ENCODE peak calls at places on chromosome 18, in seven cellular contexts. Q is pancreas; O is A549; U is CD8-positive, alpha-beta T cell; A is psoas muscle; X is prostate gland; L is DND-41. V is an unnamed sample.

GRCh38 chr18:68456985-68457384 is 257.9 kb downstream of the TMX3 start:
- DNase-seq in Q (no peak), O (no peak), U (no peak), A (no peak), X (no peak), L (no peak), V (no peak)

GRCh38 chr18:33804258-33804657 is 226.2 kb downstream of the ASXL3 start:
- DNase-seq in Q (no peak), O (peak), U (no peak), A (no peak), X (peak), L (no peak), V (no peak)

GRCh38 chr18:12336251-12336650 is 28.2 kb downstream of the TUBB6 start:
- DNase-seq in Q (no peak), O (no peak), U (no peak), A (no peak), X (no peak), L (no peak), V (no peak)

GRCh38 chr18:24065942-24066341 is 51.4 kb downstream of the TTC39C start:
- DNase-seq in Q (no peak), O (no peak), U (no peak), A (no peak), X (no peak), L (no peak), V (no peak)

GRCh38 chr18:75293591-75293990 is 83.0 kb downstream of the TSHZ1 start:
- DNase-seq in Q (no peak), O (no peak), U (no peak), A (no peak), X (no peak), L (no peak), V (no peak)

GRCh38 chr18:12026562-12026961 is 45.3 kb downstream of the IMPA2 start:
- DNase-seq in Q (no peak), O (no peak), U (no peak), A (no peak), X (no peak), L (no peak), V (no peak)

GRCh38 chr18:57447154-57447621 is 12.0 kb downstream of the ONECUT2 start:
- DNase-seq in Q (peak), O (no peak), U (no peak), A (no peak), X (no peak), L (peak), V (no peak)

GRCh38 chr18:79241755-79242154 is 154.0 kb upstream of the NFATC1 start:
- DNase-seq in Q (no peak), O (no peak), U (no peak), A (no peak), X (no peak), L (no peak), V (no peak)

GRCh38 chr18:33757037-33757436 is 179.0 kb downstream of the ASXL3 start:
- DNase-seq in Q (no peak), O (no peak), U (no peak), A (no peak), X (no peak), L (no peak), V (no peak)

GRCh38 chr18:62799977-62800376 is 84.6 kb downstream of the PHLPP1 start:
- DNase-seq in Q (no peak), O (no peak), U (no peak), A (no peak), X (no peak), L (no peak), V (no peak)

GRCh38 chr18:70991577-70991976 is 702.7 kb downstream of the SOCS6 start:
- DNase-seq in Q (no peak), O (no peak), U (no peak), A (no peak), X (no peak), L (no peak), V (no peak)

DNA sequence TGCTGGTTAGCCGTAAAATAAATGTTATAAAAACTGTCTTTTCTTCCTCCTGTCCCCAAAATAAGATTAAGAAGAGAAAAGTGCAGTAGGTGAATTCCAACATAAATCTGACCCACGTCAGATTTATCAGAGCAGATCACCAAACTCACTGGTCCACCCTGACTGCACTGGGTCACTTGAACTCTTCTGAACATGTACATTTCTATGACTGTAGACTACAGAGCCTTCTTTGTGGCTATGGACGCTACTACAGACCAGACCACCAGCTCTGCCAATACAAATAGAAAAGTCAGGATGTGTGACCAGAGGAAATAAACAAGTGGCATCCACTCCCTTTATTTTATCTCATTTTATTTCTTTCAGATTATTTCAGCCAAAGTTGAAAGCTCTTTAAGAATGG is 11.6 kb downstream of the DSG2 start:
- DNase-seq in Q (no peak), O (no peak), U (no peak), A (no peak), X (no peak), L (no peak), V (no peak)
- H3K27ac ChIP-seq in Q (no peak), O (no peak), U (no peak), A (no peak), X (no peak), L (no peak), V (no peak)

GRCh38 chr18:907880-908512 is 3.3 kb downstream of the ADCYAP1 start:
- DNase-seq in Q (peak), O (no peak), U (no peak), A (no peak), X (no peak), L (no peak), V (no peak)

GRCh38 chr18:908631-909621 is 4.3 kb downstream of the ADCYAP1 start:
- DNase-seq in Q (no peak), O (no peak), U (no peak), A (no peak), X (no peak), L (no peak), V (no peak)

GRCh38 chr18:905948-906415 is 1.3 kb downstream of the ADCYAP1 start:
- DNase-seq in Q (no peak), O (no peak), U (no peak), A (no peak), X (no peak), L (no peak), V (no peak)

GRCh38 chr18:906416-907170 is 1.9 kb downstream of the ADCYAP1 start:
- DNase-seq in Q (peak), O (no peak), U (no peak), A (no peak), X (no peak), L (no peak), V (no peak)

GRCh38 chr18:907171-907879 is 2.7 kb downstream of the ADCYAP1 start:
- DNase-seq in Q (peak), O (no peak), U (no peak), A (no peak), X (no peak), L (no peak), V (no peak)
- H3K4me3 ChIP-seq in Q (no peak), O (peak), U (peak), A (peak), X (peak), L (no peak), V (no peak)

DNA sequence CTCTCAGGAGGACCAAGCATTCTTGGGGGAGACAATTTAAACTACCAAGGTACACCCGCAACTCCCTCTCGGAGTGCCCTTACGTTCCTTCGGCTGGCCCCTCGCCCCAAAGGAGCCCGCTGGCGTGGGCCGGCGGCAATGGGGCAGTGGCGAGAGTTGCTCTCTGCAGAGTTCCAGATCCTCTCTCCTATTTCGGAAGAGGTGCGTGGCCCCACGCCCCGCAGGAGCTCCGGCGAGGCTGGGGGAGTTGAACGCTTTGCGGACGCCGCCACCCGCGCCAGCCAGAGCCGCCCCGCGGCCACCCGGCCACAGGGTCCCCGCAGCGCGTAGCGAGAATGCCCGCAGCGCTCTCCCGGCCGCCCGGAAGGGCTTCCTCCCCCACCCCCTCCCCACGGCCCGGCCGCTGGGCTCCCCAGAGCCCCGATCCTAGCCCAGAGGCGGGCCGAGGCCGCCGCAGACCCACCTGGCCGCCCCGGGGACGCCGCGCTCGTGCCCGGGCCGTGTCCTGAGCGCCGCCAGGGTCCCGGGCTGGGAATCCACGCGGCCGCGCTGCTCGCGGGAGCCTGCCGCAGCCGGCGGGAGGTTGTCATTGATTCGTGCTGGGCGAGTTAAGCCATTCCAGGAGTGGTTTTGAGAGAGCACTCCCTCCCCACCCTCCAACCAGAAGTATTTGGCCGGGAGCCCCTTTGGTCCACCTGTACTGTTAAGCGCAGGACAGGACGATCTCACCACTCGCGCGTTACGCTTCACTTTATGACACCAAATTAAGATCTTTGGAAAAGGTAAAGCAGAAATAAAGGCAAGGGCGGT is 206.3 kb upstream of the SMAD2 start:
- DNase-seq in Q (peak), O (no peak), U (no peak), A (no peak), X (peak), L (peak), V (no peak)
- H3K27ac ChIP-seq in Q (no peak), O (peak), U (no peak), A (no peak), X (peak), L (peak), V (no peak)

GRCh38 chr18:9017170-9017899 is 85.2 kb upstream of the NDUFV2 start:
- DNase-seq in Q (peak), O (peak), U (peak), A (peak), X (peak), L (no peak), V (no peak)
- H3K4me3 ChIP-seq in Q (no peak), O (peak), U (peak), A (peak), X (no peak), L (no peak), V (peak)

DNA sequence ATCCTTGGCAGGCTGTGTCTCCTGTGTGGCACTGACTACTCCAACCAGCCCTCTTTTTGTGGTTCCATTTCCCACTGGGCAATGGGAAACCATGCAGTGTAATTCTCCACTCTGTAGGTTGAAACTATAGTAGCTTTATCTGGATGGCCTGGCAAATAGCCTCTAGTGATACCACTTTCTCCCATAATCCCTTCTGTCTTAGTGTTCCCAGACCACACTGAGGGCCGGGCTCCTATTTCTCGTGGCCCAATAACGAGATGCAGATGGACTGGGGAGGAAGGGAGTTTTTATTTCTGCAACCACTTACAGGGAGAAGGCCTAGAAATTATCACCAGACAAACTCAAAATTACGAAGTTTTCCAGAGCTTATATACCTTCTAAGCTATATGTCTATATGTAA is 24.7 kb downstream of the SKA1 start:
- DNase-seq in Q (no peak), O (no peak), U (no peak), A (no peak), X (no peak), L (no peak), V (no peak)
- H3K27ac ChIP-seq in Q (no peak), O (no peak), U (no peak), A (no peak), X (no peak), L (no peak), V (no peak)

DNA sequence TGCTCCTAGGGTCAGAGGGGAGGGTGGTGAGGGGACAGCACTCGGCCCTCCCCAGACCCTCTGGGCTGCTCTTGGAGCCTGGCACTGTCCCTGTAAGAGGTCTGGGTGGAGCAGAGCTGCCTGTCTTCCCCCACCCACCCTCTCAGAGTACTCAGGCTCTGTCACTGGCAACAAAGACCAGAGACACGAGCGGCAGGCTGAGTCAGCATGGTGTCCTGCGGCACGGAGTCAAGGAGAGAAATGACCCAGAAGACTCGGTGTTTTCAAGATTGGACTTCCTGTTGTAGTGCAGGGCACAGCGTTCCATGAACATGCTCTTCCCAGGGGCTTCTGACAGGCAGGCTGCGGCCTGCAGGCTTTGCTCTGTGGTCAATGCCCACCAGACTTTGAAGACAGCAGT is 19.9 kb downstream of the SIGLEC15 start:
- DNase-seq in Q (no peak), O (no peak), U (no peak), A (no peak), X (no peak), L (no peak), V (no peak)
- H3K4me3 ChIP-seq in Q (no peak), O (no peak), U (no peak), A (no peak), X (no peak), L (no peak), V (no peak)

GRCh38 chr18:39053569-39053968 is 1488.0 kb upstream of the CELF4 start:
- DNase-seq in Q (no peak), O (no peak), U (no peak), A (no peak), X (no peak), L (no peak), V (no peak)

GRCh38 chr18:39062426-39062825 is 1496.8 kb upstream of the CELF4 start:
- DNase-seq in Q (no peak), O (no peak), U (no peak), A (no peak), X (no peak), L (no peak), V (no peak)

GRCh38 chr18:39057423-39058057 is 1491.9 kb upstream of the CELF4 start:
- DNase-seq in Q (no peak), O (no peak), U (no peak), A (no peak), X (no peak), L (no peak), V (no peak)

GRCh38 chr18:39058386-39059000 is 1492.9 kb upstream of the CELF4 start:
- DNase-seq in Q (no peak), O (no peak), U (no peak), A (no peak), X (no peak), L (no peak), V (no peak)
- H3K27ac ChIP-seq in Q (no peak), O (no peak), U (no peak), A (no peak), X (no peak), L (no peak), V (no peak)